ENCODE peak calls at places on chromosome 22, in five cellular contexts. Y is iPS-NIHi11; J is activated CD8-positive, alpha-beta memory T cell treated with anti-CD3 and anti-CD28 coated beads, Interleukin-2, amount 10 ng/mL, durations not matched to agents 7 days and 5 days; V is body of pancreas; L is substantia nigra. U is an unnamed sample.

GRCh38 chr22:30280495-30280894 is 8.8 kb downstream of the CASTOR1 start:
- DNase-seq in V (no peak), Y (no peak), J (no peak), L (no peak), U (no peak)

GRCh38 chr22:27274770-27275449 is 526.6 kb downstream of the MN1 start:
- DNase-seq in V (no peak), L (no peak), J (no peak), Y (no peak), U (no peak)

GRCh38 chr22:39150848-39151215 is 1.6 kb downstream of the CBX7 start:
- DNase-seq in V (no peak), L (no peak), Y (no peak), J (no peak), U (no peak)

GRCh38 chr22:16917144-16918003 is 90.6 kb downstream of the GAB4 start:
- DNase-seq in V (peak), L (peak), Y (peak), J (peak), U (peak)

GRCh38 chr22:35631597-35631996 is 14.5 kb upstream of the MB start:
- DNase-seq in J (peak), V (peak), Y (peak), L (no peak), U (peak)

GRCh38 chr22:31995046-31995445 is 48.0 kb upstream of the SLC5A1 start:
- DNase-seq in Y (peak), L (no peak), V (no peak), J (no peak), U (no peak)

GRCh38 chr22:35587896-35588295 is 29.2 kb downstream of the MB start:
- DNase-seq in V (no peak), L (no peak), Y (no peak), J (no peak), U (no peak)

GRCh38 chr22:29994941-29995340 is 85.3 kb upstream of the HORMAD2 start:
- DNase-seq in Y (no peak), J (no peak), V (no peak), L (no peak), U (no peak)

GRCh38 chr22:17647996-17648395 is 9.4 kb downstream of the BCL2L13 start:
- DNase-seq in V (no peak), J (no peak), L (no peak), Y (no peak), U (no peak)

GRCh38 chr22:40714514-40714966 is 35.3 kb downstream of the MCHR1 start:
- DNase-seq in Y (peak), V (no peak), L (no peak), J (no peak), U (no peak)

GRCh38 chr22:48592488-48592887 is 1235.2 kb downstream of the BRD1 start:
- DNase-seq in Y (no peak), V (no peak), L (no peak), J (no peak), U (no peak)

U was measured in CMK.